ENCODE peak calls at places on chromosomes 12 and 14, in six cellular contexts. S is HEK293T; Y is stimulated activated CD8-positive, alpha-beta memory T cell treated with anti-CD3 and anti-CD28 coated beads, Interleukin-7, amount 100 ng/mL, for 24 hours; I is GM04504; F is iPS-NIHi11; Z is right lobe of liver. L is an unnamed sample.

GRCh38 chr14:37546621-37547447 is 48.2 kb downstream of the FOXA1 start:
- DNase-seq in S (no peak), Y (no peak), I (peak), F (no peak), Z (no peak), L (no peak)

GRCh38 chr14:75283884-75284563 is 5.4 kb downstream of the FOS start:
- DNase-seq in S (no peak), Y (no peak), I (no peak), F (no peak), Z (no peak), L (no peak)

GRCh38 chr14:90750701-90751100 is 65.5 kb downstream of the TTC7B start:
- DNase-seq in S (no peak), Y (no peak), I (no peak), F (no peak), Z (no peak), L (no peak)

GRCh38 chr12:48681416-48681737 is 661 bp downstream of the KANSL2 start:
- DNase-seq in S (peak), Y (no peak), I (peak), F (peak), Z (no peak), L (peak)

GRCh38 chr14:88802596-88802995 is 9.8 kb upstream of the EML5 start:
- DNase-seq in S (no peak), Y (no peak), I (no peak), F (no peak), Z (no peak), L (no peak)

GRCh38 chr14:25017562-25017961 is 32.4 kb downstream of the STXBP6 start:
- DNase-seq in S (no peak), Y (no peak), I (no peak), F (no peak), Z (no peak), L (no peak)

GRCh38 chr14:77061630-77062029 is 33.1 kb upstream of the IRF2BPL start:
- DNase-seq in S (no peak), Y (no peak), I (no peak), F (no peak), Z (no peak), L (no peak)

GRCh38 chr12:29992366-29992765 is 208.6 kb upstream of the TMTC1 start:
- DNase-seq in S (no peak), Y (no peak), I (no peak), F (no peak), Z (no peak), L (no peak)

GRCh38 chr14:72715215-72715909 is 178.5 kb downstream of the DPF3 start:
- DNase-seq in S (no peak), Y (no peak), I (no peak), F (no peak), Z (no peak), L (no peak)

GRCh38 chr12:13211859-13212664 is 15.5 kb downstream of the EMP1 start:
- DNase-seq in S (peak), Y (peak), I (no peak), F (peak), Z (peak), L (peak)

GRCh38 chr12:57477710-57478681 is 1.7 kb downstream of the ARHGAP9 start:
- DNase-seq in S (no peak), Y (no peak), I (no peak), F (no peak), Z (no peak), L (peak)

GRCh38 chr12:69464433-69464832 is 5.8 kb upstream of the FRS2 start:
- DNase-seq in S (no peak), Y (no peak), I (no peak), F (no peak), Z (no peak), L (no peak)

GRCh38 chr12:120394483-120395367 is 25.8 kb upstream of the MSI1 start:
- DNase-seq in S (no peak), Y (no peak), I (no peak), F (peak), Z (no peak), L (no peak)

GRCh38 chr12:49518914-49519573 is 19.8 kb upstream of the KCNH3 start:
- DNase-seq in S (no peak), Y (no peak), I (no peak), F (no peak), Z (no peak), L (no peak)

GRCh38 chr12:110074089-110074488 is 25.8 kb upstream of the C12orf76 start:
- DNase-seq in S (no peak), Y (no peak), I (no peak), F (no peak), Z (no peak), L (no peak)

GRCh38 chr14:68520637-68521556 is 272.0 kb downstream of the ZFP36L1 start:
- DNase-seq in S (no peak), Y (no peak), I (no peak), F (peak), Z (no peak), L (no peak)

GRCh38 chr14:22699801-22700564 is 55.8 kb upstream of the OR6J1 start:
- DNase-seq in S (no peak), Y (no peak), I (no peak), F (no peak), Z (no peak), L (no peak)

GRCh38 chr12:15477761-15478160 is 155.5 kb downstream of the PTPRO start:
- DNase-seq in S (no peak), Y (no peak), I (no peak), F (no peak), Z (no peak), L (no peak)

GRCh38 chr12:47590771-47591368 is 115.0 kb downstream of the RPAP3 start:
- DNase-seq in S (no peak), Y (no peak), I (no peak), F (peak), Z (no peak), L (no peak)

GRCh38 chr12:80864046-80864735 is 73.5 kb downstream of the LIN7A start:
- DNase-seq in S (no peak), Y (no peak), I (no peak), F (no peak), Z (no peak), L (no peak)

GRCh38 chr12:93733358-93733757 is 56.2 kb downstream of the CRADD start:
- DNase-seq in S (no peak), Y (no peak), I (no peak), F (no peak), Z (no peak), L (no peak)

GRCh38 chr12:81337891-81338290 is 260.0 kb downstream of the ACSS3 start:
- DNase-seq in S (no peak), Y (no peak), I (no peak), F (no peak), Z (no peak), L (no peak)

GRCh38 chr12:124028560-124028935 is 55.5 kb downstream of the ZNF664 start:
- DNase-seq in S (no peak), Y (no peak), I (no peak), F (no peak), Z (no peak), L (no peak)

GRCh38 chr14:86540636-86541247 is 1010.8 kb downstream of the FLRT2 start:
- DNase-seq in S (no peak), Y (no peak), I (peak), F (no peak), Z (no peak), L (no peak)

GRCh38 chr14:50397461-50398196 is 948 bp upstream of the CDKL1 start:
- DNase-seq in S (no peak), Y (no peak), I (no peak), F (no peak), Z (peak), L (no peak)

GRCh38 chr14:102209224-102209966 is 69.7 kb downstream of the WDR20 start:
- DNase-seq in S (peak), Y (no peak), I (no peak), F (no peak), Z (peak), L (no peak)

GRCh38 chr14:92724516-92725340 is 23.7 kb downstream of the LGMN start:
- DNase-seq in S (no peak), Y (no peak), I (no peak), F (no peak), Z (peak), L (no peak)

GRCh38 chr12:64673490-64674169 is 63.3 kb downstream of the RASSF3 start:
- DNase-seq in S (peak), Y (no peak), I (no peak), F (peak), Z (no peak), L (no peak)

GRCh38 chr12:91628656-91629055 is 446.0 kb upstream of the DCN start:
- DNase-seq in S (no peak), Y (no peak), I (peak), F (no peak), Z (no peak), L (no peak)

GRCh38 chr12:113162102-113163029 is 12.8 kb downstream of the CFAP73 start:
- DNase-seq in S (no peak), Y (no peak), I (no peak), F (peak), Z (peak), L (no peak)

GRCh38 chr12:10364839-10365681 is 24.8 kb downstream of the KLRK1 start:
- DNase-seq in S (peak), Y (no peak), I (peak), F (peak), Z (peak), L (peak)

GRCh38 chr14:71231521-71232393 is 324.5 kb downstream of the PCNX1 start:
- DNase-seq in S (no peak), Y (no peak), I (no peak), F (peak), Z (no peak), L (peak)